ENCODE peak calls at places on chromosomes 5 and 9, in eight cellular contexts. O, C, X, I, L, Z, G and D are unnamed samples.

GRCh38 chr5:71988808-71989207 is 118.5 kb upstream of the MAP1B start:
- DNase-seq in O (no peak), C (no peak), X (no peak), I (no peak), L (no peak), Z (no peak), G (no peak), D (no peak)

GRCh38 chr5:123610665-123611406 is 98.9 kb downstream of the CSNK1G3 start:
- DNase-seq in O (no peak), C (peak; percentile 54), X (no peak), I (peak; percentile 67), L (peak; percentile 36), Z (peak; percentile 46), G (peak; percentile 15), D (peak; percentile 65)

GRCh38 chr5:177111720-177112394 is 21.7 kb upstream of the NSD1 start:
- DNase-seq in O (peak; percentile 38), C (peak; percentile 38), X (peak; percentile 47), I (peak; percentile 69), L (peak; percentile 70), Z (peak; percentile 50), G (peak; percentile 84), D (peak; percentile 66)

GRCh38 chr9:132990781-132991180 is 12.3 kb downstream of the GFI1B start:
- DNase-seq in O (no peak), C (no peak), X (no peak), I (no peak), L (no peak), Z (no peak), G (no peak), D (no peak)

GRCh38 chr5:107486489-107486888 is 184.2 kb downstream of the EFNA5 start:
- DNase-seq in O (peak; percentile 16), C (peak; percentile 36), X (no peak), I (no peak), L (no peak), Z (no peak), G (no peak), D (no peak)

GRCh38 chr9:70407081-70407503 is 7.4 kb downstream of the KLF9 start:
- DNase-seq in O (no peak), C (no peak), X (no peak), I (no peak), L (no peak), Z (no peak), G (no peak), D (no peak)

GRCh38 chr5:172002310-172002709 is 4.1 kb downstream of the FBXW11 start:
- DNase-seq in O (no peak), C (peak; percentile 28), X (no peak), I (no peak), L (no peak), Z (no peak), G (peak; percentile 36), D (peak; percentile 40)

GRCh38 chr5:108531367-108532211 is 149.7 kb upstream of the FBXL17 start:
- DNase-seq in O (no peak), C (no peak), X (no peak), I (peak; percentile 51), L (no peak), Z (no peak), G (no peak), D (no peak)

GRCh38 chr5:146825033-146825432 is 53.5 kb downstream of the PPP2R2B start:
- DNase-seq in O (no peak), C (no peak), X (no peak), I (peak; percentile 75), L (no peak), Z (no peak), G (no peak), D (peak; percentile 50)

GRCh38 chr9:134295101-134295745 is 31.0 kb upstream of the RXRA start:
- DNase-seq in O (no peak), C (no peak), X (no peak), I (no peak), L (no peak), Z (no peak), G (no peak), D (no peak)

GRCh38 chr5:77413049-77413448 is 79.1 kb downstream of the WDR41 start:
- DNase-seq in O (no peak), C (no peak), X (no peak), I (no peak), L (no peak), Z (no peak), G (no peak), D (no peak)

GRCh38 chr5:142779163-142779562 is 9.0 kb downstream of the ARHGAP26 start:
- DNase-seq in O (no peak), C (no peak), X (no peak), I (no peak), L (no peak), Z (no peak), G (no peak), D (no peak)

GRCh38 chr5:150136841-150137167 is 18.8 kb downstream of the PDGFRB start:
- DNase-seq in O (no peak), C (no peak), X (no peak), I (no peak), L (no peak), Z (no peak), G (no peak), D (no peak)
- H3K4me1 ChIP-seq in O (no peaks in the 10 kb centered on the region), C (peaks cover 2% of the 10 kb centered on the region), X (no peaks in the 10 kb centered on the region), I (peaks cover 52% of the 10 kb centered on the region), L (no peaks in the 10 kb centered on the region), Z (peaks cover 25% of the 10 kb centered on the region), G (peaks cover 40% of the 10 kb centered on the region), D (peaks cover 21% of the 10 kb centered on the region)

GRCh38 chr5:10592598-10592997 is 28.7 kb downstream of the ANKRD33B start:
- DNase-seq in O (no peak), C (no peak), X (no peak), I (no peak), L (no peak), Z (no peak), G (no peak), D (no peak)
- H3K27ac ChIP-seq in O (no peak overlapping the region), C (no peak overlapping the region), X (no peak overlapping the region), I (no peak overlapping the region), L (no peak overlapping the region), Z (no peak overlapping the region), G (peak overlapping the region; percentile 29), D (no peak overlapping the region)

GRCh38 chr5:124649548-124650501 is 96.6 kb downstream of the ZNF608 start:
- DNase-seq in O (no peak), C (no peak), X (peak; percentile 29), I (peak; percentile 48), L (peak; percentile 82), Z (peak; percentile 77), G (no peak), D (peak; percentile 43)
- H3K4me3 ChIP-seq in O (peak overlapping the region; percentile 14), C (no peak overlapping the region), X (no peak overlapping the region), I (no peak overlapping the region), L (no peak overlapping the region), Z (no peak overlapping the region), G (no peak overlapping the region), D (no peak overlapping the region)

GRCh38 chr5:133265257-133265656 is 213.4 kb downstream of the HSPA4 start:
- DNase-seq in O (no peak), C (no peak), X (no peak), I (no peak), L (no peak), Z (no peak), G (no peak), D (no peak)
- H3K4me1 ChIP-seq in O (no peaks in the 10 kb centered on the region), C (no peaks in the 10 kb centered on the region), X (peaks cover 2% of the 10 kb centered on the region), I (no peaks in the 10 kb centered on the region), L (no peaks in the 10 kb centered on the region), Z (peaks cover 13% of the 10 kb centered on the region), G (no peaks in the 10 kb centered on the region), D (no peaks in the 10 kb centered on the region)